ENCODE peak calls at places on chromosomes 16 and 17, in nine cellular contexts. D is stimulated activated CD4-positive, alpha-beta T cell treated with anti-CD3 and anti-CD28 coated beads, Interleukin-1b, Interleukin-23, amount 100 ng/mL, for 24 hours; L is immature natural killer cell; J is dorsolateral prefrontal cortex; K is activated T-cell treated with anti-CD3 and anti-CD28 coated beads, Interleukin-2, amount 50 U/mL, for 4 hours; T is NCI-H1417; V is NCI-H1436; B is ACHN; G is NCI-H2081. C is an unnamed sample.

GRCh38 chr17:12789075-12789975 is at the start of gene ARHGAP44:
- DNase-seq in B (peak), V (peak), G (peak), D (no peak), L (no peak), T (peak), K (no peak), J (peak), C (peak)

GRCh38 chr17:45973099-45973838 is 25.8 kb upstream of the STH start:
- DNase-seq in K (no peak), T (no peak), G (no peak), V (no peak), J (no peak), L (no peak), D (no peak), B (no peak), C (no peak)

GRCh38 chr17:79519601-79520000 is 91.2 kb downstream of the RBFOX3 start:
- DNase-seq in J (no peak), G (no peak), T (no peak), D (no peak), B (no peak), V (no peak), K (no peak), L (no peak), C (no peak)

GRCh38 chr17:40086150-40087044 is 14.0 kb downstream of the NR1D1 start:
- DNase-seq in D (peak), G (peak), K (peak), V (peak), B (peak), L (peak), J (no peak), T (peak), C (peak)

GRCh38 chr16:80158766-80159165 is 382.0 kb upstream of the DYNLRB2 start:
- DNase-seq in B (peak), V (no peak), T (no peak), K (no peak), G (no peak), L (no peak), J (no peak), D (no peak), C (no peak)

GRCh38 chr17:15411556-15412198 is 55.7 kb downstream of the CDRT4 start:
- DNase-seq in L (no peak), K (no peak), G (no peak), T (no peak), V (no peak), J (no peak), B (no peak), D (no peak), C (no peak)

GRCh38 chr17:75896360-75897075 is at the start of gene TRIM65:
- DNase-seq in D (peak), G (peak), T (peak), B (peak), K (peak), J (peak), L (peak), V (peak), C (peak)

GRCh38 chr16:64437706-64438329 is 684.0 kb downstream of the CDH11 start:
- DNase-seq in B (no peak), L (no peak), T (peak), D (no peak), V (no peak), K (no peak), G (no peak), J (no peak), C (no peak)

GRCh38 chr17:28090551-28090950 is 48.1 kb downstream of the NLK start:
- DNase-seq in L (no peak), G (no peak), J (no peak), T (no peak), B (no peak), V (no peak), K (no peak), D (no peak), C (no peak)

GRCh38 chr17:80981062-80981902 is 10.4 kb upstream of the CHMP6 start:
- DNase-seq in G (no peak), T (peak), D (no peak), V (no peak), L (peak), B (peak), K (peak), J (no peak), C (peak)

GRCh38 chr16:47143329-47143676 is 442 bp downstream of the NETO2 start:
- DNase-seq in G (peak), B (peak), T (peak), J (peak), L (peak), V (peak), K (peak), D (peak), C (no peak)

GRCh38 chr17:32341857-32342602 is at the start of gene C17orf75:
- DNase-seq in L (peak), J (peak), D (peak), V (peak), T (peak), K (peak), G (peak), B (peak), C (peak)

GRCh38 chr17:42122371-42123303 is at the start of gene HSPB9:
- DNase-seq in J (no peak), T (no peak), K (no peak), D (no peak), G (no peak), B (no peak), L (no peak), V (no peak), C (no peak)

GRCh38 chr16:73404001-73404400 is 356.1 kb upstream of the ZFHX3 start:
- DNase-seq in D (no peak), J (no peak), T (no peak), K (no peak), V (no peak), L (no peak), B (no peak), G (no peak), C (no peak)

GRCh38 chr16:68297908-68298307 is 12.8 kb downstream of the SLC7A6OS start:
- DNase-seq in T (peak), L (no peak), K (no peak), D (no peak), J (no peak), G (no peak), V (no peak), B (peak), C (no peak)

GRCh38 chr17:33725675-33726271 is 432.7 kb upstream of the ASIC2 start:
- DNase-seq in K (no peak), D (no peak), J (peak), T (peak), G (peak), L (no peak), B (peak), V (no peak), C (no peak)